ENCODE peak calls at places on chromosomes 4 and X, in six cellular contexts. K is CD4-positive, alpha-beta T cell; M is adrenal gland; F is esophagus squamous epithelium; T is lower leg skin; B is heart right ventricle. X is an unnamed sample.
A peak's percentile ranks its signal among the peaks of the same experiment; 100 is the strongest.

GRCh38 chr4:168394556-168394955 is 76.0 kb upstream of the DDX60 start:
- DNase-seq in T (no peak), B (no peak), M (no peak), K (no peak), F (no peak), X (no peak)

GRCh38 chrX:117038918-117039440 is 576.2 kb upstream of the CT83 start:
- DNase-seq in M (no peak), T (no peak), B (no peak), F (no peak), K (no peak), X (no peak)

GRCh38 chrX:54494970-54495813 is 842 bp downstream of the FGD1 start:
- DNase-seq in B (no peak), F (no peak), K (no peak), M (peak; percentile 34), T (peak; percentile 15), X (no peak)

GRCh38 chr4:7019367-7019766 is 23.8 kb upstream of the TADA2B start:
- DNase-seq in T (no peak), M (no peak), K (no peak), F (no peak), B (no peak), X (no peak)

GRCh38 chr4:184697956-184698355 is 35.9 kb downstream of the CENPU start:
- DNase-seq in K (no peak), F (no peak), M (no peak), T (no peak), B (no peak), X (no peak)

GRCh38 chr4:54902261-54902660 is 223.1 kb downstream of the KDR start:
- DNase-seq in K (no peak), M (no peak), B (no peak), T (no peak), F (no peak), X (no peak)

GRCh38 chrX:31337332-31337731 is 265.5 kb upstream of the FTHL17 start:
- DNase-seq in F (no peak), T (no peak), M (no peak), B (no peak), K (no peak), X (no peak)

GRCh38 chr4:111639120-111639519 is 506.1 kb upstream of the FAM241A start:
- DNase-seq in F (no peak), B (no peak), K (no peak), T (no peak), M (peak; percentile 7), X (no peak)

GRCh38 chr4:55927776-55928437 is 20.8 kb upstream of the CEP135 start:
- DNase-seq in B (no peak), F (no peak), T (no peak), K (no peak), M (no peak), X (no peak)

GRCh38 chrX:31800219-31800618 is 728.4 kb upstream of the FTHL17 start:
- DNase-seq in M (no peak), T (no peak), K (no peak), F (no peak), B (no peak), X (no peak)

GRCh38 chr4:120291541-120291940 is 224.9 kb upstream of the MAD2L1 start:
- DNase-seq in M (no peak), B (no peak), K (no peak), F (no peak), T (no peak), X (no peak)

GRCh38 chr4:4355302-4355701 is 31.6 kb upstream of the NSG1 start:
- DNase-seq in F (no peak), M (no peak), K (no peak), T (no peak), B (no peak), X (no peak)

GRCh38 chrX:97616883-97617510 is 733.3 kb downstream of the RPA4 start:
- DNase-seq in T (peak; percentile 15), B (no peak), F (no peak), M (no peak), K (no peak), X (no peak)

GRCh38 chr4:109511414-109511813 is 48.6 kb upstream of the MCUB start:
- DNase-seq in T (no peak), K (no peak), F (no peak), B (no peak), M (no peak), X (no peak)

GRCh38 chr4:71941001-71941400 is 90.8 kb upstream of the NPFFR2 start:
- DNase-seq in F (no peak), K (no peak), M (no peak), B (no peak), T (no peak), X (no peak)

GRCh38 chr4:122423246-122423645 is 33.3 kb downstream of the IL2 start:
- DNase-seq in F (no peak), T (no peak), B (no peak), M (no peak), K (no peak), X (no peak)

GRCh38 chr4:123783091-123783765 is 386.6 kb downstream of the SPRY1 start:
- DNase-seq in K (no peak), M (no peak), T (no peak), B (no peak), F (no peak), X (no peak)

GRCh38 chr4:7546809-7547367 is 112.2 kb upstream of the PSAPL1 start:
- DNase-seq in K (no peak), T (no peak), M (no peak), B (no peak), F (no peak), X (no peak)

GRCh38 chr4:144582975-144583374 is 63.0 kb upstream of the HHIP start:
- DNase-seq in F (no peak), B (no peak), T (no peak), K (no peak), M (no peak), X (no peak)

GRCh38 chrX:10104958-10105658 is 51.7 kb upstream of the CLCN4 start:
- DNase-seq in K (no peak), T (no peak), M (no peak), F (no peak), B (no peak), X (no peak)

GRCh38 chr4:147096667-147097604 is 151.3 kb upstream of the TTC29 start:
- DNase-seq in T (no peak), K (no peak), M (no peak), B (no peak), F (no peak), X (no peak)

GRCh38 chrX:24245201-24245600 is 68.7 kb downstream of the SUPT20HL2 start:
- DNase-seq in B (no peak), F (peak; percentile 3), M (no peak), T (no peak), K (no peak), X (no peak)

GRCh38 chr4:10456270-10457254 is 664 bp downstream of the ZNF518B start:
- DNase-seq in B (peak; percentile 59), T (no peak), K (peak; percentile 27), F (no peak), M (peak; percentile 59), X (no peak)

GRCh38 chr4:4782969-4783368 is 76.5 kb upstream of the MSX1 start:
- DNase-seq in M (no peak), K (no peak), B (no peak), T (peak; percentile 36), F (no peak), X (no peak)

GRCh38 chrX:47577901-47578300 is 4.3 kb upstream of the TIMP1 start:
- DNase-seq in M (no peak), F (no peak), K (no peak), T (no peak), B (no peak), X (no peak)

GRCh38 chrX:37767438-37767837 is 12.4 kb upstream of the CYBB start:
- DNase-seq in M (no peak), T (no peak), F (no peak), B (no peak), K (no peak), X (no peak)

GRCh38 chr4:154822775-154823174 is 41.7 kb downstream of the RBM46 start:
- DNase-seq in K (no peak), T (no peak), B (no peak), F (no peak), M (no peak), X (no peak)

GRCh38 chr4:28690890-28691289 is 1830.2 kb downstream of the STIM2 start:
- DNase-seq in T (no peak), M (no peak), F (no peak), K (no peak), B (no peak), X (no peak)

GRCh38 chr4:28682872-28683271 is 1822.2 kb downstream of the STIM2 start:
- DNase-seq in B (no peak), T (no peak), K (no peak), M (no peak), F (no peak), X (no peak)

DNA sequence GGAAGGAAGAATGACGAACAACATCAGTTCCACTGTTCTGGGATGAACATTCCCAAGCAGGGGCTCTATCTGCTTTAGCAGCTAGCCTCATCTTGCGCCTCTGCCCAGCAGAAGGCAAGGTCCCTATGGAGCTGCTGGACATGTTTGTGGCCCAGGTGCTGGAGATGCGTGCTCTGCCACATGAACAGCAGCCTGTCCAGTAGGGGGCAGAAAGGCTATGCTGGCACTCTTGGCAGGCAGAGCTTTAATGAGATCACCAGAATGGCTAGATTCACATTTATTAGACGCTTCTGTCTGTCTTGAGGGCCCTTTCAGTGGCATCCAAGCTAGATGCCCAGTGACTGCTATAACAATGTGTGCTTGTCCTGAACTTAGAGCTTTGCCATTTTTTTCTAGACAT is 1826.0 kb downstream of the STIM2 start:
- DNase-seq in M (no peak), K (no peak), T (no peak), F (no peak), B (peak; percentile 7), X (no peak)
- TF ChIP-seq CTCF in M (no peak), K (no peak), T (no peak), F (no peak), B (peak; percentile 35), X (peak; percentile 71)

GRCh38 chrX:134548257-134548732 is 88.3 kb downstream of the HPRT1 start:
- DNase-seq in B (no peak), T (no peak), M (no peak), K (no peak), F (no peak), X (no peak)
- TF ChIP-seq CTCF in B (no peak), T (no peak), M (no peak), K (no peak), F (no peak), X (no peak)

DNA sequence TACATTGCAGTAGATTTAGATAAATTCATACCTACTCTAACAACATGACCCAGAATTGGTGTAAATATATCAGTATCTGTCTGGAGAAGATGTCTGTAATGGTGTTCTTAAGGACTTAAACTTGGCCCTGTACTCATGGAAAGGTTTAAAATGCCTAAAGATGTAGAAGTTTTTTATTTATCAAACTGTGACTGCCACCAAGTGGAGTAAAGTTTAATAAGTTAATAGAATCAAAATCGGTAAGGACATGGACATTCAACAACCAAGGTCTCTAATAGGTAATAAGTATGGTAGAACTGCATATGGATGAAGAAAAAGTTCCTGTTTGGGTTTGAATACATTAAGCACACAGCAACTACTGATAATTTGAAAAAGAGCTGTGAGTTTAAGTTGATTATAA is 474.0 kb upstream of the NDST3 start:
- DNase-seq in K (no peak), B (no peak), M (no peak), T (no peak), F (no peak), X (no peak)
- TF ChIP-seq CTCF in K (no peak), B (no peak), M (no peak), T (no peak), F (no peak), X (peak; percentile 25)

DNA sequence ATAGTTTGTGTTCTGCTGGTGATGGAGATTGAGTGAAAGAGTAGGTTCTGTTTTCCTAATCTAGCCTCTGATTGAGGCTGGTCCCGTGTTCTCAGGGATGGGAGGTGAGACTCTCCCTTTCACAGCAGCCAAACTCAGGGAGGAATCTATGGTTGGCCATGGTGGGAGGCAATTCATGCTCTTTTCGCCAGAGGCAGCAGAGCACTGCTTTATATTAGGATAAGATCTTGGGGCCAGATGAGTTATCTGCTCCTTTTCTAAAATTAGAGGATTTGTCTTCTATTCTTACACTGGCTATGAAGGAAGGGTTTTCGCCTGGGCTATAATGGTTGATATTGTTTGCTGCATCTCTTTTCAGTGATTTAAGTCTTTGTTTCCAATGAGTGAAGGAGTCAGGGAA is 63.9 kb upstream of the NLGN4X start:
- DNase-seq in B (no peak), F (no peak), T (no peak), M (no peak), K (no peak), X (no peak)
- TF ChIP-seq CTCF in B (no peak), F (no peak), T (no peak), M (no peak), K (no peak), X (no peak)

X was measured in D721Med.